ENCODE peak calls at places on chromosomes 16 and 17, in six cellular contexts. X is cardiac muscle cell, T is OCI-M1, C is AG08395, K is mammary epithelial cell, S is NAMALWA. R is an unnamed sample.

GRCh38 chr17:29342148-29342765 is 47.9 kb upstream of the TAOK1 start:
- DNase-seq in T (peak), C (no peak), S (peak), X (no peak), K (no peak), R (no peak)

GRCh38 chr17:15996322-15996721 is 3.2 kb downstream of the ZSWIM7 start:
- DNase-seq in K (no peak), S (no peak), C (no peak), X (no peak), T (no peak), R (no peak)

GRCh38 chr17:78127240-78127887 is 1.2 kb downstream of the TMC6 start:
- DNase-seq in K (no peak), S (peak), C (no peak), T (peak), X (peak), R (no peak)

GRCh38 chr16:85562102-85562786 is 50.9 kb upstream of the GSE1 start:
- DNase-seq in C (no peak), S (no peak), T (no peak), K (no peak), X (no peak), R (no peak)

GRCh38 chr16:27272076-27272475 is 3.5 kb upstream of the NSMCE1 start:
- DNase-seq in X (no peak), T (no peak), K (no peak), C (no peak), S (no peak), R (no peak)

GRCh38 chr17:69501591-69502468 is 87.3 kb downstream of the MAP2K6 start:
- DNase-seq in S (peak), C (peak), T (no peak), X (peak), K (peak), R (peak)

GRCh38 chr16:8486985-8487384 is 103.3 kb downstream of the TMEM114 start:
- DNase-seq in C (no peak), X (no peak), S (no peak), T (no peak), K (no peak), R (no peak)

GRCh38 chr16:80583466-80583865 is 42.7 kb downstream of the DYNLRB2 start:
- DNase-seq in K (peak), C (peak), S (no peak), T (no peak), X (no peak), R (peak)

GRCh38 chr17:78105551-78105950 is 23.0 kb downstream of the TMC6 start:
- DNase-seq in C (no peak), T (no peak), K (no peak), S (no peak), X (no peak), R (no peak)

GRCh38 chr16:22764662-22765302 is 49.2 kb upstream of the HS3ST2 start:
- DNase-seq in S (no peak), K (no peak), X (no peak), T (no peak), C (no peak), R (no peak)

GRCh38 chr16:81469710-81470481 is 25.3 kb downstream of the CMIP start:
- DNase-seq in K (no peak), S (peak), T (peak), C (no peak), X (no peak), R (no peak)

GRCh38 chr17:35286120-35286781 is 43.4 kb downstream of the SLFN5 start:
- DNase-seq in X (no peak), S (peak), T (peak), C (no peak), K (no peak), R (peak)

GRCh38 chr17:33647976-33648375 is 354.9 kb upstream of the ASIC2 start:
- DNase-seq in X (peak), C (peak), T (peak), K (peak), S (peak), R (no peak)

GRCh38 chr17:4968916-4969550 is 1.4 kb upstream of the SPAG7 start:
- DNase-seq in S (no peak), X (no peak), T (peak), C (peak), K (peak), R (peak)

GRCh38 chr17:40548982-40549680 is 16.1 kb downstream of the CCR7 start:
- DNase-seq in S (no peak), X (no peak), K (peak), C (no peak), T (no peak), R (peak)